ENCODE peak calls at places on chromosomes 11 and 22, in seven cellular contexts. One of them, this sample, is unnamed.

GRCh38 chr11:129440028-129440630 is 64.5 kb downstream of the BARX2 start:
- DNase-seq in aorta: no peak
- DNase-seq in T follicular helper cell: no peak
- DNase-seq in cardiac muscle cell: no peak
- DNase-seq in GF-D8: no peak
- DNase-seq in DND-41: no peak
- DNase-seq in activated gamma-delta T cell treated with anti-CD3 and anti-CD28 coated beads, Interleukin-2, amount 50 U/mL, for 16 hours: no peak
- DNase-seq in this sample: no peak

GRCh38 chr11:68956547-68957254 is 24.1 kb downstream of the MRGPRD start:
- DNase-seq in DND-41: no peak
- DNase-seq in cardiac muscle cell: no peak
- DNase-seq in GF-D8: no peak
- DNase-seq in aorta: no peak
- DNase-seq in activated gamma-delta T cell treated with anti-CD3 and anti-CD28 coated beads, Interleukin-2, amount 50 U/mL, for 16 hours: no peak
- DNase-seq in T follicular helper cell: no peak
- DNase-seq in this sample: no peak

GRCh38 chr22:37906364-37907008 is 389 bp downstream of the MICALL1 start:
- DNase-seq in activated gamma-delta T cell treated with anti-CD3 and anti-CD28 coated beads, Interleukin-2, amount 50 U/mL, for 16 hours: peak; percentile 18
- DNase-seq in aorta: peak; percentile 80
- DNase-seq in cardiac muscle cell: peak; percentile 19
- DNase-seq in DND-41: peak; percentile 29
- DNase-seq in T follicular helper cell: no peak
- DNase-seq in GF-D8: no peak
- DNase-seq in this sample: peak; percentile 9

GRCh38 chr11:65189191-65189590 is 7.5 kb downstream of the CAPN1 start:
- DNase-seq in aorta: no peak
- DNase-seq in GF-D8: no peak
- DNase-seq in DND-41: no peak
- DNase-seq in T follicular helper cell: no peak
- DNase-seq in cardiac muscle cell: no peak
- DNase-seq in activated gamma-delta T cell treated with anti-CD3 and anti-CD28 coated beads, Interleukin-2, amount 50 U/mL, for 16 hours: no peak
- DNase-seq in this sample: no peak

GRCh38 chr11:71268706-71269321 is 16.4 kb upstream of the SHANK2 start:
- DNase-seq in activated gamma-delta T cell treated with anti-CD3 and anti-CD28 coated beads, Interleukin-2, amount 50 U/mL, for 16 hours: no peak
- DNase-seq in T follicular helper cell: no peak
- DNase-seq in DND-41: no peak
- DNase-seq in cardiac muscle cell: no peak
- DNase-seq in aorta: peak; percentile 25
- DNase-seq in GF-D8: no peak
- DNase-seq in this sample: no peak

GRCh38 chr11:61752117-61752924 is at the start of gene MYRF:
- DNase-seq in DND-41: no peak
- DNase-seq in T follicular helper cell: peak; percentile 38
- DNase-seq in activated gamma-delta T cell treated with anti-CD3 and anti-CD28 coated beads, Interleukin-2, amount 50 U/mL, for 16 hours: peak; percentile 43
- DNase-seq in aorta: peak; percentile 88
- DNase-seq in cardiac muscle cell: peak; percentile 83
- DNase-seq in GF-D8: no peak
- DNase-seq in this sample: peak; percentile 64

GRCh38 chr22:46078241-46079092 is 71.9 kb upstream of the PPARA start:
- DNase-seq in aorta: peak; percentile 91
- DNase-seq in DND-41: no peak
- DNase-seq in GF-D8: no peak
- DNase-seq in activated gamma-delta T cell treated with anti-CD3 and anti-CD28 coated beads, Interleukin-2, amount 50 U/mL, for 16 hours: no peak
- DNase-seq in T follicular helper cell: no peak
- DNase-seq in cardiac muscle cell: no peak
- DNase-seq in this sample: no peak

GRCh38 chr11:133955091-133955846 is 1.5 kb downstream of the IGSF9B start:
- DNase-seq in aorta: peak; percentile 92
- DNase-seq in activated gamma-delta T cell treated with anti-CD3 and anti-CD28 coated beads, Interleukin-2, amount 50 U/mL, for 16 hours: no peak
- DNase-seq in DND-41: no peak
- DNase-seq in T follicular helper cell: no peak
- DNase-seq in GF-D8: no peak
- DNase-seq in cardiac muscle cell: peak; percentile 57
- DNase-seq in this sample: no peak

GRCh38 chr11:59706518-59707285 is 6.9 kb downstream of the OR10V1 start:
- DNase-seq in cardiac muscle cell: no peak
- DNase-seq in aorta: no peak
- DNase-seq in activated gamma-delta T cell treated with anti-CD3 and anti-CD28 coated beads, Interleukin-2, amount 50 U/mL, for 16 hours: no peak
- DNase-seq in GF-D8: no peak
- DNase-seq in T follicular helper cell: no peak
- DNase-seq in DND-41: peak; percentile 18
- DNase-seq in this sample: no peak

GRCh38 chr11:132632641-132633124 is 899.6 kb downstream of the OPCML start:
- DNase-seq in cardiac muscle cell: no peak
- DNase-seq in aorta: no peak
- DNase-seq in activated gamma-delta T cell treated with anti-CD3 and anti-CD28 coated beads, Interleukin-2, amount 50 U/mL, for 16 hours: no peak
- DNase-seq in T follicular helper cell: no peak
- DNase-seq in GF-D8: no peak
- DNase-seq in DND-41: no peak
- DNase-seq in this sample: no peak

GRCh38 chr22:17919276-17920144 is 104.9 kb downstream of the MICAL3 start:
- DNase-seq in aorta: no peak
- DNase-seq in DND-41: no peak
- DNase-seq in cardiac muscle cell: peak; percentile 24
- DNase-seq in T follicular helper cell: no peak
- DNase-seq in GF-D8: no peak
- DNase-seq in activated gamma-delta T cell treated with anti-CD3 and anti-CD28 coated beads, Interleukin-2, amount 50 U/mL, for 16 hours: no peak
- DNase-seq in this sample: no peak

GRCh38 chr11:2077061-2077802 is 62.0 kb downstream of the IGF2 start:
- DNase-seq in cardiac muscle cell: no peak
- DNase-seq in activated gamma-delta T cell treated with anti-CD3 and anti-CD28 coated beads, Interleukin-2, amount 50 U/mL, for 16 hours: no peak
- DNase-seq in aorta: no peak
- DNase-seq in T follicular helper cell: no peak
- DNase-seq in GF-D8: no peak
- DNase-seq in DND-41: no peak
- DNase-seq in this sample: no peak

GRCh38 chr22:48944433-48944755 is 883.3 kb downstream of the BRD1 start:
- DNase-seq in aorta: no peak
- DNase-seq in DND-41: no peak
- DNase-seq in activated gamma-delta T cell treated with anti-CD3 and anti-CD28 coated beads, Interleukin-2, amount 50 U/mL, for 16 hours: no peak
- DNase-seq in T follicular helper cell: no peak
- DNase-seq in GF-D8: no peak
- DNase-seq in cardiac muscle cell: no peak
- DNase-seq in this sample: no peak

GRCh38 chr11:74611369-74611861 is 19.0 kb downstream of the POLD3 start:
- DNase-seq in activated gamma-delta T cell treated with anti-CD3 and anti-CD28 coated beads, Interleukin-2, amount 50 U/mL, for 16 hours: no peak
- DNase-seq in GF-D8: no peak
- DNase-seq in DND-41: no peak
- DNase-seq in T follicular helper cell: no peak
- DNase-seq in cardiac muscle cell: peak; percentile 18
- DNase-seq in aorta: no peak
- DNase-seq in this sample: no peak

GRCh38 chr22:49521787-49522224 is 305.9 kb downstream of the BRD1 start:
- DNase-seq in DND-41: no peak
- DNase-seq in aorta: no peak
- DNase-seq in GF-D8: no peak
- DNase-seq in cardiac muscle cell: no peak
- DNase-seq in T follicular helper cell: no peak
- DNase-seq in activated gamma-delta T cell treated with anti-CD3 and anti-CD28 coated beads, Interleukin-2, amount 50 U/mL, for 16 hours: no peak
- DNase-seq in this sample: no peak

GRCh38 chr11:85948884-85949283 is 93.7 kb downstream of the CCDC83 start:
- DNase-seq in activated gamma-delta T cell treated with anti-CD3 and anti-CD28 coated beads, Interleukin-2, amount 50 U/mL, for 16 hours: no peak
- DNase-seq in T follicular helper cell: no peak
- DNase-seq in GF-D8: no peak
- DNase-seq in aorta: no peak
- DNase-seq in DND-41: no peak
- DNase-seq in cardiac muscle cell: no peak
- DNase-seq in this sample: no peak

GRCh38 chr11:63813563-63814382 is 517 bp downstream of the SPINDOC start:
- DNase-seq in aorta: peak; percentile 86
- DNase-seq in cardiac muscle cell: peak; percentile 73
- DNase-seq in GF-D8: no peak
- DNase-seq in DND-41: peak; percentile 69
- DNase-seq in T follicular helper cell: peak; percentile 5
- DNase-seq in activated gamma-delta T cell treated with anti-CD3 and anti-CD28 coated beads, Interleukin-2, amount 50 U/mL, for 16 hours: no peak
- DNase-seq in this sample: peak; percentile 16

GRCh38 chr11:70606248-70606950 is 208.1 kb downstream of the CTTN start:
- DNase-seq in GF-D8: no peak
- DNase-seq in cardiac muscle cell: no peak
- DNase-seq in T follicular helper cell: no peak
- DNase-seq in activated gamma-delta T cell treated with anti-CD3 and anti-CD28 coated beads, Interleukin-2, amount 50 U/mL, for 16 hours: no peak
- DNase-seq in DND-41: peak; percentile 11
- DNase-seq in aorta: no peak
- DNase-seq in this sample: no peak

GRCh38 chr11:126152152-126152551 is 59.3 kb downstream of the RPUSD4 start:
- DNase-seq in cardiac muscle cell: no peak
- DNase-seq in aorta: no peak
- DNase-seq in activated gamma-delta T cell treated with anti-CD3 and anti-CD28 coated beads, Interleukin-2, amount 50 U/mL, for 16 hours: no peak
- DNase-seq in GF-D8: no peak
- DNase-seq in DND-41: no peak
- DNase-seq in T follicular helper cell: no peak
- DNase-seq in this sample: no peak

GRCh38 chr11:68340784-68341556 is 28.6 kb downstream of the LRP5 start:
- DNase-seq in aorta: no peak
- DNase-seq in GF-D8: no peak
- DNase-seq in activated gamma-delta T cell treated with anti-CD3 and anti-CD28 coated beads, Interleukin-2, amount 50 U/mL, for 16 hours: no peak
- DNase-seq in T follicular helper cell: no peak
- DNase-seq in DND-41: no peak
- DNase-seq in cardiac muscle cell: no peak
- DNase-seq in this sample: no peak

GRCh38 chr11:69837791-69838190 is 18.6 kb upstream of the FGF3 start:
- DNase-seq in DND-41: no peak
- DNase-seq in activated gamma-delta T cell treated with anti-CD3 and anti-CD28 coated beads, Interleukin-2, amount 50 U/mL, for 16 hours: no peak
- DNase-seq in GF-D8: no peak
- DNase-seq in aorta: no peak
- DNase-seq in cardiac muscle cell: no peak
- DNase-seq in T follicular helper cell: no peak
- DNase-seq in this sample: no peak

GRCh38 chr11:100719809-100720221 is 32.7 kb downstream of the ARHGAP42 start:
- DNase-seq in aorta: no peak
- DNase-seq in DND-41: no peak
- DNase-seq in activated gamma-delta T cell treated with anti-CD3 and anti-CD28 coated beads, Interleukin-2, amount 50 U/mL, for 16 hours: no peak
- DNase-seq in T follicular helper cell: no peak
- DNase-seq in cardiac muscle cell: no peak
- DNase-seq in GF-D8: no peak
- DNase-seq in this sample: no peak

GRCh38 chr11:128905345-128906184 is 14.4 kb downstream of the KCNJ5 start:
- DNase-seq in cardiac muscle cell: peak; percentile 70
- DNase-seq in aorta: no peak
- DNase-seq in T follicular helper cell: peak; percentile 29
- DNase-seq in activated gamma-delta T cell treated with anti-CD3 and anti-CD28 coated beads, Interleukin-2, amount 50 U/mL, for 16 hours: no peak
- DNase-seq in GF-D8: no peak
- DNase-seq in DND-41: no peak
- DNase-seq in this sample: peak; percentile 21

GRCh38 chr11:67584881-67585873 is 1.6 kb downstream of the GSTP1 start:
- DNase-seq in DND-41: peak; percentile 40
- DNase-seq in T follicular helper cell: no peak
- DNase-seq in activated gamma-delta T cell treated with anti-CD3 and anti-CD28 coated beads, Interleukin-2, amount 50 U/mL, for 16 hours: no peak
- DNase-seq in cardiac muscle cell: no peak
- DNase-seq in aorta: no peak
- DNase-seq in GF-D8: no peak
- DNase-seq in this sample: no peak

GRCh38 chr11:97570636-97571035 is 1180.8 kb downstream of the JRKL start:
- DNase-seq in GF-D8: no peak
- DNase-seq in DND-41: no peak
- DNase-seq in T follicular helper cell: no peak
- DNase-seq in aorta: no peak
- DNase-seq in cardiac muscle cell: no peak
- DNase-seq in activated gamma-delta T cell treated with anti-CD3 and anti-CD28 coated beads, Interleukin-2, amount 50 U/mL, for 16 hours: no peak
- DNase-seq in this sample: no peak

GRCh38 chr22:41517172-41518047 is 26.9 kb downstream of the POLR3H start:
- DNase-seq in DND-41: peak; percentile 39
- DNase-seq in T follicular helper cell: peak; percentile 14
- DNase-seq in GF-D8: no peak
- DNase-seq in activated gamma-delta T cell treated with anti-CD3 and anti-CD28 coated beads, Interleukin-2, amount 50 U/mL, for 16 hours: no peak
- DNase-seq in cardiac muscle cell: peak; percentile 70
- DNase-seq in aorta: peak; percentile 89
- DNase-seq in this sample: peak; percentile 21

GRCh38 chr22:25564979-25565677 is 653 bp downstream of the GRK3 start:
- DNase-seq in cardiac muscle cell: no peak
- DNase-seq in GF-D8: no peak
- DNase-seq in activated gamma-delta T cell treated with anti-CD3 and anti-CD28 coated beads, Interleukin-2, amount 50 U/mL, for 16 hours: no peak
- DNase-seq in DND-41: peak; percentile 32
- DNase-seq in aorta: peak; percentile 80
- DNase-seq in T follicular helper cell: no peak
- DNase-seq in this sample: no peak

GRCh38 chr11:68792400-68792955 is 41.2 kb upstream of the TESMIN start:
- DNase-seq in DND-41: no peak
- DNase-seq in T follicular helper cell: no peak
- DNase-seq in activated gamma-delta T cell treated with anti-CD3 and anti-CD28 coated beads, Interleukin-2, amount 50 U/mL, for 16 hours: no peak
- DNase-seq in cardiac muscle cell: no peak
- DNase-seq in GF-D8: no peak
- DNase-seq in aorta: no peak
- DNase-seq in this sample: no peak

GRCh38 chr11:79708319-79708928 is 267.6 kb upstream of the TENM4 start:
- DNase-seq in T follicular helper cell: no peak
- DNase-seq in aorta: no peak
- DNase-seq in cardiac muscle cell: peak; percentile 73
- DNase-seq in GF-D8: peak; percentile 16
- DNase-seq in activated gamma-delta T cell treated with anti-CD3 and anti-CD28 coated beads, Interleukin-2, amount 50 U/mL, for 16 hours: no peak
- DNase-seq in DND-41: peak; percentile 11
- DNase-seq in this sample: no peak

GRCh38 chr11:75160328-75160757 is 9.4 kb downstream of the SLCO2B1 start:
- DNase-seq in cardiac muscle cell: no peak
- DNase-seq in DND-41: no peak
- DNase-seq in aorta: no peak
- DNase-seq in GF-D8: peak; percentile 13
- DNase-seq in activated gamma-delta T cell treated with anti-CD3 and anti-CD28 coated beads, Interleukin-2, amount 50 U/mL, for 16 hours: no peak
- DNase-seq in T follicular helper cell: no peak
- DNase-seq in this sample: no peak

GRCh38 chr11:125569913-125570621 is 790 bp downstream of the EI24 start:
- DNase-seq in aorta: no peak
- DNase-seq in DND-41: no peak
- DNase-seq in T follicular helper cell: no peak
- DNase-seq in activated gamma-delta T cell treated with anti-CD3 and anti-CD28 coated beads, Interleukin-2, amount 50 U/mL, for 16 hours: no peak
- DNase-seq in GF-D8: no peak
- DNase-seq in cardiac muscle cell: no peak
- DNase-seq in this sample: no peak

GRCh38 chr11:75031224-75031753 is 42.6 kb downstream of the NEU3 start:
- DNase-seq in aorta: no peak
- DNase-seq in GF-D8: no peak
- DNase-seq in DND-41: no peak
- DNase-seq in T follicular helper cell: no peak
- DNase-seq in activated gamma-delta T cell treated with anti-CD3 and anti-CD28 coated beads, Interleukin-2, amount 50 U/mL, for 16 hours: no peak
- DNase-seq in cardiac muscle cell: no peak
- DNase-seq in this sample: no peak

GRCh38 chr11:76209956-76210885 is 3.9 kb upstream of the WNT11 start:
- DNase-seq in aorta: peak; percentile 93
- DNase-seq in DND-41: no peak
- DNase-seq in GF-D8: no peak
- DNase-seq in cardiac muscle cell: peak; percentile 81
- DNase-seq in T follicular helper cell: peak; percentile 20
- DNase-seq in activated gamma-delta T cell treated with anti-CD3 and anti-CD28 coated beads, Interleukin-2, amount 50 U/mL, for 16 hours: no peak
- DNase-seq in this sample: peak; percentile 14

GRCh38 chr11:82927264-82927880 is 25.8 kb downstream of the DDIAS start:
- DNase-seq in activated gamma-delta T cell treated with anti-CD3 and anti-CD28 coated beads, Interleukin-2, amount 50 U/mL, for 16 hours: peak; percentile 29
- DNase-seq in aorta: no peak
- DNase-seq in T follicular helper cell: no peak
- DNase-seq in DND-41: peak; percentile 13
- DNase-seq in GF-D8: peak; percentile 16
- DNase-seq in cardiac muscle cell: peak; percentile 65
- DNase-seq in this sample: no peak

GRCh38 chr22:36237462-36238347 is 1.6 kb downstream of the APOL2 start:
- DNase-seq in GF-D8: no peak
- DNase-seq in cardiac muscle cell: no peak
- DNase-seq in T follicular helper cell: no peak
- DNase-seq in DND-41: peak; percentile 75
- DNase-seq in activated gamma-delta T cell treated with anti-CD3 and anti-CD28 coated beads, Interleukin-2, amount 50 U/mL, for 16 hours: no peak
- DNase-seq in aorta: no peak
- DNase-seq in this sample: no peak

GRCh38 chr22:46378499-46379300 is 43.2 kb downstream of the TRMU start:
- DNase-seq in activated gamma-delta T cell treated with anti-CD3 and anti-CD28 coated beads, Interleukin-2, amount 50 U/mL, for 16 hours: no peak
- DNase-seq in T follicular helper cell: no peak
- DNase-seq in GF-D8: no peak
- DNase-seq in cardiac muscle cell: no peak
- DNase-seq in DND-41: no peak
- DNase-seq in aorta: no peak
- DNase-seq in this sample: no peak

GRCh38 chr11:2128512-2129322 is 10.5 kb downstream of the IGF2 start:
- DNase-seq in DND-41: no peak
- DNase-seq in aorta: peak; percentile 48
- DNase-seq in GF-D8: no peak
- DNase-seq in activated gamma-delta T cell treated with anti-CD3 and anti-CD28 coated beads, Interleukin-2, amount 50 U/mL, for 16 hours: no peak
- DNase-seq in cardiac muscle cell: no peak
- DNase-seq in T follicular helper cell: no peak
- DNase-seq in this sample: no peak

GRCh38 chr11:68533945-68534344 is 73.4 kb downstream of the PPP6R3 start:
- DNase-seq in DND-41: no peak
- DNase-seq in T follicular helper cell: no peak
- DNase-seq in activated gamma-delta T cell treated with anti-CD3 and anti-CD28 coated beads, Interleukin-2, amount 50 U/mL, for 16 hours: no peak
- DNase-seq in cardiac muscle cell: no peak
- DNase-seq in aorta: no peak
- DNase-seq in GF-D8: no peak
- DNase-seq in this sample: no peak

This sample was measured in CD4-positive, alpha-beta T cell.